ENCODE peak calls at places on chromosomes 5 and 9, in ten cellular contexts. J is stimulated activated CD4-positive, alpha-beta T cell treated with anti-CD3 and anti-CD28 coated beads, Interleukin-1b, Interleukin-23, amount 100 ng/mL, for 4 hours; T is iris pigment epithelial cell; V is CD8-positive, alpha-beta T cell; Q is PC-3; B is AG09319; L is astrocyte; G is HEK293T; A is T47D; X is NCI-H524. Y is an unnamed sample.

GRCh38 chr5:132011561-132012384 is at the start of gene ACSL6:
- DNase-seq in J (no peak), T (no peak), V (peak), Q (no peak), B (no peak), L (no peak), G (peak), A (no peak), X (no peak), Y (no peak)

GRCh38 chr9:128636024-128636390 is 20.6 kb downstream of the DYNC2I2 start:
- DNase-seq in J (no peak), T (no peak), V (no peak), Q (peak), B (no peak), L (no peak), G (no peak), A (peak), X (no peak), Y (no peak)

GRCh38 chr5:58407042-58407709 is 52.7 kb downstream of the PLK2 start:
- DNase-seq in J (no peak), T (peak), V (no peak), Q (peak), B (peak), L (peak), G (no peak), A (no peak), X (no peak), Y (no peak)

GRCh38 chr5:97100486-97100885 is 41.9 kb downstream of the LIX1 start:
- DNase-seq in J (no peak), T (no peak), V (no peak), Q (no peak), B (no peak), L (peak), G (no peak), A (no peak), X (no peak), Y (no peak)

GRCh38 chr5:142600611-142601360 is 85.1 kb downstream of the FGF1 start:
- DNase-seq in J (no peak), T (peak), V (no peak), Q (no peak), B (peak), L (peak), G (peak), A (peak), X (no peak), Y (no peak)

GRCh38 chr5:36373527-36374086 is 71.9 kb upstream of the RANBP3L start:
- DNase-seq in J (no peak), T (peak), V (no peak), Q (peak), B (no peak), L (peak), G (no peak), A (peak), X (no peak), Y (no peak)

GRCh38 chr9:4741365-4742031 is 496 bp upstream of the AK3 start:
- DNase-seq in J (no peak), T (peak), V (no peak), Q (peak), B (no peak), L (no peak), G (peak), A (peak), X (no peak), Y (no peak)

GRCh38 chr9:130682490-130683121 is 11.0 kb upstream of the EXOSC2 start:
- DNase-seq in J (peak), T (peak), V (peak), Q (peak), B (peak), L (peak), G (peak), A (peak), X (peak), Y (peak)

GRCh38 chr5:138032572-138033274 is at the start of gene FAM13B:
- DNase-seq in J (peak), T (peak), V (peak), Q (peak), B (no peak), L (peak), G (peak), A (peak), X (peak), Y (peak)

GRCh38 chr5:122805481-122805880 is 30.6 kb downstream of the SNX2 start:
- DNase-seq in J (no peak), T (peak), V (no peak), Q (no peak), B (no peak), L (peak), G (no peak), A (no peak), X (no peak), Y (no peak)

GRCh38 chr9:38246833-38247232 is 145.7 kb upstream of the ALDH1B1 start:
- DNase-seq in J (no peak), T (no peak), V (no peak), Q (no peak), B (no peak), L (no peak), G (no peak), A (no peak), X (no peak), Y (no peak)

GRCh38 chr5:179908528-179908927 is 831 bp upstream of the TBC1D9B start:
- DNase-seq in J (no peak), T (no peak), V (no peak), Q (no peak), B (no peak), L (no peak), G (peak), A (no peak), X (no peak), Y (no peak)

GRCh38 chr9:69085523-69086283 is 50.2 kb downstream of the FXN start:
- DNase-seq in J (no peak), T (peak), V (no peak), Q (no peak), B (peak), L (peak), G (no peak), A (no peak), X (no peak), Y (no peak)